ENCODE peak calls at places on chromosome 3, in ten cellular contexts. One of them, this sample, is unnamed.

GRCh38 chr3:114627760-114628159 is 333.9 kb downstream of the TIGIT start:
- DNase-seq in anterior cingulate cortex: no peak
- DNase-seq in astrocyte of the cerebellum: no peak
- DNase-seq in NCI-H460: no peak
- DNase-seq in activated naive CD8-positive, alpha-beta T cell treated with anti-CD3 and anti-CD28 coated beads, Interleukin-2, amount 10 ng/mL, durations not matched to agents 7 days and 5 days: no peak
- DNase-seq in HFFc6: peak; percentile 48
- DNase-seq in cardiac fibroblast: peak; percentile 91
- DNase-seq in Ammon's horn: no peak
- DNase-seq in GDM1: no peak
- DNase-seq in GM12878: no peak
- DNase-seq in this sample: no peak

GRCh38 chr3:4887177-4887576 is 92.1 kb upstream of the BHLHE40 start:
- DNase-seq in activated naive CD8-positive, alpha-beta T cell treated with anti-CD3 and anti-CD28 coated beads, Interleukin-2, amount 10 ng/mL, durations not matched to agents 7 days and 5 days: no peak
- DNase-seq in GDM1: no peak
- DNase-seq in HFFc6: no peak
- DNase-seq in cardiac fibroblast: no peak
- DNase-seq in NCI-H460: no peak
- DNase-seq in astrocyte of the cerebellum: no peak
- DNase-seq in GM12878: no peak
- DNase-seq in Ammon's horn: no peak
- DNase-seq in anterior cingulate cortex: no peak
- DNase-seq in this sample: no peak

GRCh38 chr3:62615258-62615840 is 242.0 kb upstream of the FEZF2 start:
- DNase-seq in Ammon's horn: no peak
- DNase-seq in GM12878: no peak
- DNase-seq in anterior cingulate cortex: no peak
- DNase-seq in GDM1: no peak
- DNase-seq in astrocyte of the cerebellum: no peak
- DNase-seq in activated naive CD8-positive, alpha-beta T cell treated with anti-CD3 and anti-CD28 coated beads, Interleukin-2, amount 10 ng/mL, durations not matched to agents 7 days and 5 days: no peak
- DNase-seq in cardiac fibroblast: no peak
- DNase-seq in NCI-H460: no peak
- DNase-seq in HFFc6: no peak
- DNase-seq in this sample: no peak

GRCh38 chr3:8964436-8965370 is 1.4 kb upstream of the RAD18 start:
- DNase-seq in anterior cingulate cortex: no peak
- DNase-seq in Ammon's horn: peak; percentile 61
- DNase-seq in HFFc6: peak; percentile 84
- DNase-seq in cardiac fibroblast: peak; percentile 74
- DNase-seq in GDM1: no peak
- DNase-seq in activated naive CD8-positive, alpha-beta T cell treated with anti-CD3 and anti-CD28 coated beads, Interleukin-2, amount 10 ng/mL, durations not matched to agents 7 days and 5 days: no peak
- DNase-seq in NCI-H460: no peak
- DNase-seq in GM12878: no peak
- DNase-seq in astrocyte of the cerebellum: peak; percentile 68
- DNase-seq in this sample: no peak

GRCh38 chr3:146421814-146422748 is 47.3 kb downstream of the PLSCR2 start:
- DNase-seq in GM12878: no peak
- DNase-seq in activated naive CD8-positive, alpha-beta T cell treated with anti-CD3 and anti-CD28 coated beads, Interleukin-2, amount 10 ng/mL, durations not matched to agents 7 days and 5 days: no peak
- DNase-seq in astrocyte of the cerebellum: peak; percentile 19
- DNase-seq in HFFc6: peak; percentile 45
- DNase-seq in anterior cingulate cortex: no peak
- DNase-seq in cardiac fibroblast: peak; percentile 11
- DNase-seq in GDM1: no peak
- DNase-seq in Ammon's horn: no peak
- DNase-seq in NCI-H460: no peak
- DNase-seq in this sample: no peak

GRCh38 chr3:79162653-79163052 is 605.1 kb downstream of the ROBO1 start:
- DNase-seq in astrocyte of the cerebellum: no peak
- DNase-seq in HFFc6: no peak
- DNase-seq in anterior cingulate cortex: no peak
- DNase-seq in cardiac fibroblast: peak; percentile 2
- DNase-seq in GM12878: no peak
- DNase-seq in NCI-H460: no peak
- DNase-seq in activated naive CD8-positive, alpha-beta T cell treated with anti-CD3 and anti-CD28 coated beads, Interleukin-2, amount 10 ng/mL, durations not matched to agents 7 days and 5 days: no peak
- DNase-seq in GDM1: no peak
- DNase-seq in Ammon's horn: no peak
- DNase-seq in this sample: no peak

GRCh38 chr3:124260206-124260915 is 268.4 kb upstream of the ROPN1 start:
- DNase-seq in GM12878: no peak
- DNase-seq in activated naive CD8-positive, alpha-beta T cell treated with anti-CD3 and anti-CD28 coated beads, Interleukin-2, amount 10 ng/mL, durations not matched to agents 7 days and 5 days: no peak
- DNase-seq in Ammon's horn: peak; percentile 62
- DNase-seq in NCI-H460: no peak
- DNase-seq in HFFc6: peak; percentile 81
- DNase-seq in cardiac fibroblast: peak; percentile 84
- DNase-seq in astrocyte of the cerebellum: no peak
- DNase-seq in anterior cingulate cortex: peak; percentile 12
- DNase-seq in GDM1: no peak
- DNase-seq in this sample: no peak

GRCh38 chr3:153783106-153783505 is 338.1 kb upstream of the ARHGEF26 start:
- DNase-seq in NCI-H460: no peak
- DNase-seq in GDM1: no peak
- DNase-seq in anterior cingulate cortex: no peak
- DNase-seq in HFFc6: no peak
- DNase-seq in activated naive CD8-positive, alpha-beta T cell treated with anti-CD3 and anti-CD28 coated beads, Interleukin-2, amount 10 ng/mL, durations not matched to agents 7 days and 5 days: no peak
- DNase-seq in Ammon's horn: no peak
- DNase-seq in GM12878: no peak
- DNase-seq in astrocyte of the cerebellum: no peak
- DNase-seq in cardiac fibroblast: peak; percentile 58
- DNase-seq in this sample: no peak

GRCh38 chr3:13072239-13073041 is 789 bp downstream of the IQSEC1 start:
- DNase-seq in GM12878: peak; percentile 36
- DNase-seq in Ammon's horn: peak; percentile 67
- DNase-seq in anterior cingulate cortex: peak; percentile 53
- DNase-seq in NCI-H460: no peak
- DNase-seq in HFFc6: no peak
- DNase-seq in activated naive CD8-positive, alpha-beta T cell treated with anti-CD3 and anti-CD28 coated beads, Interleukin-2, amount 10 ng/mL, durations not matched to agents 7 days and 5 days: no peak
- DNase-seq in GDM1: no peak
- DNase-seq in cardiac fibroblast: no peak
- DNase-seq in astrocyte of the cerebellum: no peak
- DNase-seq in this sample: peak; percentile 76

GRCh38 chr3:84724877-84725276 is 233.9 kb upstream of the CADM2 start:
- DNase-seq in HFFc6: no peak
- DNase-seq in activated naive CD8-positive, alpha-beta T cell treated with anti-CD3 and anti-CD28 coated beads, Interleukin-2, amount 10 ng/mL, durations not matched to agents 7 days and 5 days: no peak
- DNase-seq in GM12878: no peak
- DNase-seq in Ammon's horn: peak; percentile 14
- DNase-seq in GDM1: no peak
- DNase-seq in anterior cingulate cortex: no peak
- DNase-seq in NCI-H460: peak; percentile 90
- DNase-seq in astrocyte of the cerebellum: peak; percentile 73
- DNase-seq in cardiac fibroblast: peak; percentile 13
- DNase-seq in this sample: no peak